ENCODE peak calls at places on chromosomes 6 and 20, in nine cellular contexts. X is colonic mucosa, K is astrocyte, Y is ascending aorta, P is neural progenitor cell, L is endodermal cell, J is RWPE1, I is uterus, V is SK-N-SH. R is an unnamed sample.

GRCh38 chr6:159360306-159360705 is 191.1 kb downstream of the FNDC1 start:
- DNase-seq in Y (no peak), V (no peak), K (no peak), X (no peak), J (no peak), P (no peak), I (no peak), L (no peak), R (no peak)

GRCh38 chr6:19866900-19867627 is 29.9 kb downstream of the ID4 start:
- DNase-seq in X (no peak), K (peak), P (no peak), V (no peak), I (no peak), L (no peak), J (peak), Y (no peak), R (no peak)

GRCh38 chr6:71333700-71334099 is 45.1 kb downstream of the OGFRL1 start:
- DNase-seq in L (no peak), I (no peak), J (peak), P (no peak), X (no peak), K (peak), Y (no peak), V (no peak), R (no peak)

GRCh38 chr6:158475344-158476302 is 84.3 kb upstream of the TMEM181 start:
- DNase-seq in Y (no peak), X (peak), J (peak), I (peak), K (peak), V (no peak), L (no peak), P (peak), R (no peak)

GRCh38 chr6:14861491-14861943 is 384.4 kb upstream of the JARID2 start:
- DNase-seq in P (peak), X (no peak), K (no peak), V (no peak), I (no peak), L (peak), Y (no peak), J (no peak), R (peak)

GRCh38 chr20:11362450-11362849 is 555.2 kb upstream of the BTBD3 start:
- DNase-seq in L (no peak), P (no peak), X (no peak), K (no peak), V (no peak), I (no peak), Y (no peak), J (no peak), R (no peak)

GRCh38 chr6:1608976-1609661 is 596 bp upstream of the FOXC1 start:
- DNase-seq in L (peak), I (no peak), P (peak), V (peak), X (no peak), K (no peak), J (peak), Y (no peak), R (no peak)

GRCh38 chr20:40638414-40638813 is 50.6 kb downstream of the MAFB start:
- DNase-seq in J (peak), X (no peak), K (no peak), L (no peak), I (no peak), Y (no peak), P (no peak), V (no peak), R (no peak)

GRCh38 chr20:58402827-58403226 is 13.8 kb downstream of the VAPB start:
- DNase-seq in X (no peak), J (no peak), K (no peak), I (no peak), V (no peak), L (no peak), P (no peak), Y (no peak), R (no peak)

GRCh38 chr6:46323966-46324622 is 153.3 kb upstream of the ENPP5 start:
- DNase-seq in J (no peak), X (peak), K (no peak), I (no peak), P (no peak), V (no peak), L (no peak), Y (no peak), R (no peak)

GRCh38 chr6:170026272-170027110 is 264.4 kb downstream of the DLL1 start:
- DNase-seq in J (peak), P (no peak), I (no peak), L (peak), K (no peak), X (peak), V (no peak), Y (no peak), R (no peak)

GRCh38 chr6:169800668-169801395 is 49.4 kb downstream of the ERMARD start:
- DNase-seq in K (peak), L (peak), P (no peak), V (no peak), J (peak), I (no peak), Y (no peak), X (peak), R (no peak)

GRCh38 chr20:63942250-63943006 is 13.8 kb downstream of the UCKL1 start:
- DNase-seq in J (peak), V (no peak), Y (no peak), L (peak), K (no peak), X (peak), I (peak), P (peak), R (peak)

GRCh38 chr6:72922401-72922800 is 300.5 kb downstream of the KCNQ5 start:
- DNase-seq in Y (no peak), I (no peak), V (no peak), J (no peak), K (peak), L (no peak), X (no peak), P (no peak), R (no peak)

GRCh38 chr6:166279393-166279679 is 28.9 kb downstream of the PRR18 start:
- DNase-seq in Y (no peak), V (no peak), P (no peak), K (no peak), X (no peak), L (no peak), I (no peak), J (no peak), R (no peak)

GRCh38 chr6:32114853-32115252 is 5.7 kb upstream of the TNXB start:
- DNase-seq in L (no peak), P (no peak), X (no peak), J (peak), K (no peak), V (no peak), Y (no peak), I (no peak), R (no peak)

GRCh38 chr6:3808759-3809514 is 40.2 kb upstream of the FAM50B start:
- DNase-seq in P (no peak), I (peak), V (no peak), X (no peak), J (peak), L (no peak), Y (peak), K (peak), R (no peak)

GRCh38 chr20:39049148-39049547 is 87.0 kb downstream of the DHX35 start:
- DNase-seq in X (no peak), K (no peak), Y (no peak), V (no peak), J (no peak), P (no peak), I (no peak), L (peak), R (peak)

GRCh38 chr6:54810182-54810581 is 36.4 kb upstream of the FAM83B start:
- DNase-seq in J (no peak), P (no peak), K (no peak), X (no peak), Y (no peak), I (no peak), V (no peak), L (no peak), R (no peak)

GRCh38 chr6:22003219-22003779 is 293.5 kb downstream of the PRL start:
- DNase-seq in X (no peak), V (no peak), I (no peak), P (no peak), L (no peak), K (peak), Y (no peak), J (no peak), R (no peak)

GRCh38 chr20:2421247-2421646 is 40.5 kb downstream of the TGM6 start:
- DNase-seq in L (no peak), I (no peak), V (no peak), X (no peak), K (no peak), J (peak), P (no peak), Y (no peak), R (no peak)
- TF ChIP-seq CTCF in L (peak), I (no peak), V (peak), X (no peak), K (no peak), J (peak), P (peak), Y (no peak), R (no peak)

GRCh38 chr6:12327391-12327790 is 37.2 kb downstream of the EDN1 start:
- DNase-seq in I (no peak), J (peak), X (no peak), P (no peak), V (no peak), K (peak), Y (no peak), L (no peak), R (no peak)
- H3K27ac ChIP-seq in I (no peak), J (peak), X (no peak), P (no peak), V (no peak), K (no peak), Y (no peak), L (no peak), R (no peak)

GRCh38 chr20:16246870-16247269 is 326.4 kb downstream of the KIF16B start:
- DNase-seq in X (no peak), J (no peak), Y (no peak), P (no peak), K (no peak), L (peak), I (no peak), V (no peak), R (no peak)

GRCh38 chr20:16240355-16240754 is 332.9 kb downstream of the KIF16B start:
- DNase-seq in Y (no peak), I (no peak), X (no peak), V (no peak), J (no peak), K (no peak), L (no peak), P (no peak), R (no peak)

GRCh38 chr20:16245879-16246278 is 327.4 kb downstream of the KIF16B start:
- DNase-seq in K (no peak), J (no peak), P (no peak), I (no peak), Y (no peak), L (peak), X (no peak), V (no peak), R (no peak)

GRCh38 chr20:16243470-16243869 is 329.8 kb downstream of the KIF16B start:
- DNase-seq in I (no peak), Y (no peak), L (peak), P (no peak), X (no peak), K (no peak), J (no peak), V (peak), R (no peak)

DNA sequence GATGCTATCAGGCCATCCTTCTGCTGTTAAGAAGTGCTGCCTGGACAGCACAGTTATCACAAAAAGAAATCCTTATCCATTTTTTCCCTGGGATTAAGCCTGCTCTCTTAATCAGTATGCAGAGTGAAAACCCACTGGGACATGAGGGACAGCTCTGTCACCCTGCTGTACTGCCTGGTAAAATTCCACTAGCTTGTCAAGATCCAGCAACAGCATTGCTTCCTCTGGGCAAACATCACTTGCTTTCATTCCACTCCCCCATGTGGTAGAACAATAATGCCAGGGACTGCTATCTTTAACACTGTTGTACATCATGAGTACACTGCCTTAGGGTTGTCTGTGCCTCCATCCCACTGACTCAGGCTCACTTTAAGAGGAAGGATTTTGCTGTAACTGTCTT is 331.3 kb downstream of the KIF16B start:
- DNase-seq in L (peak), Y (no peak), V (peak), J (no peak), I (no peak), K (no peak), P (no peak), X (no peak), R (no peak)
- TF ChIP-seq CTCF in L (peak), Y (no peak), V (no peak), J (no peak), I (no peak), K (no peak), P (peak), X (no peak), R (no peak)

GRCh38 chr6:16803294-16804006 is 42.2 kb upstream of the ATXN1 start:
- DNase-seq in L (peak), K (peak), J (no peak), I (peak), P (peak), X (peak), V (no peak), Y (no peak), R (no peak)
- H3K27ac ChIP-seq in L (peak), K (peak), J (no peak), I (peak), P (no peak), X (no peak), V (no peak), Y (no peak), R (no peak)

GRCh38 chr6:101393291-101394251 is at the start of gene GRIK2:
- DNase-seq in J (peak), X (no peak), I (no peak), Y (no peak), K (peak), P (peak), L (peak), V (peak), R (no peak)
- TF ChIP-seq CTCF in J (peak), X (no peak), I (no peak), Y (no peak), K (no peak), P (peak), L (peak), V (peak), R (no peak)

GRCh38 chr6:133997267-133997666 is 44.2 kb downstream of the TBPL1 start:
- DNase-seq in Y (no peak), I (no peak), K (no peak), V (no peak), J (no peak), X (no peak), P (no peak), L (no peak), R (no peak)
- H3K27ac ChIP-seq in Y (no peak), I (no peak), K (no peak), V (no peak), J (no peak), X (no peak), P (no peak), L (no peak), R (no peak)

DNA sequence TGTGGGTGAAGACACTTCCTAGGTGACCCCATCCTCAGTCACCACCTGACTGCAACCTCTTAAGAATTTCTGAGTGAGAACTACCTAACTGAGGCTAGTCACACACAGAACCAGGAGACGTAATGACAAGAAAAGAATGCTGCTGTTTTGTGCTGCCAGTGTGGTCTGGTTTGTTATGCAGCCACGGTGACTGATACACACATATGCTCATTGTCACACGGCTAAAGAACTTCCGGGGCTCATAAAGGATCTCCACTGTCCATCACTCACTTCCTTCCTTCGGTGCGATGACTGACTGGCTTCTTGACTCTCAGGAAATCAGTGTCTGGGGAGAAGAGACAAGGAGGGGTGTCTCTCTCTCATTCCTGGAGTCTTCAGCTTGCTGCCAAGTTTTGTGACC is 88.0 kb downstream of the SLC24A3 start:
- DNase-seq in I (no peak), L (peak), V (no peak), P (no peak), X (no peak), Y (no peak), K (no peak), J (no peak), R (no peak)
- TF ChIP-seq CTCF in I (no peak), L (no peak), V (no peak), P (no peak), X (no peak), Y (no peak), K (no peak), J (no peak), R (no peak)

DNA sequence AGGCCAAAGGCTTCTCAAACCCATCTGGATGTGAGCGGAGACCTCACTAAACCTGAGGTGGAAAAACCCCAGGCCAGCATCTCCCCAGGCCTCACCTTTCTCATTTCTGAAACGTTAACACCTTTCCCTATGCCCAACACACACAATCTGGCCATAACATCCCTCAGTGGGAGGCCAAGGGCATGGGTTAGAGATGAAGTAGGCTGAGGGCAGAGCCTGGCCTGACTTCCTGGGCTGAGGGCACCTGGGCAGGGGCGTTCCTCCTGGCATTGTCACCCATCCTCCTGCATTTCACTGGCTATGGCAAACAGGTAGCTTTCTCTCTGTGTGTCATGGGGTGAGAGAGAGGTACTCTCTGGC is 8.4 kb downstream of the MOCS1 start:
- DNase-seq in Y (no peak), X (no peak), K (no peak), I (no peak), V (no peak), L (no peak), P (no peak), J (no peak), R (no peak)
- H3K27ac ChIP-seq in Y (no peak), X (no peak), K (no peak), I (no peak), V (no peak), L (no peak), P (no peak), J (no peak), R (no peak)

GRCh38 chr6:122766256-122766655 is 13.3 kb upstream of the FABP7 start:
- DNase-seq in K (no peak), P (no peak), Y (no peak), I (no peak), L (no peak), J (no peak), V (no peak), X (no peak), R (no peak)

GRCh38 chr6:122775975-122776374 is 3.5 kb upstream of the FABP7 start:
- DNase-seq in V (no peak), K (no peak), X (no peak), J (no peak), P (no peak), I (no peak), L (no peak), Y (no peak), R (no peak)

GRCh38 chr6:122772724-122773123 is 6.8 kb upstream of the FABP7 start:
- DNase-seq in X (no peak), Y (no peak), J (peak), K (no peak), L (no peak), I (no peak), V (no peak), P (no peak), R (no peak)

GRCh38 chr6:122770835-122771601 is 8.5 kb upstream of the FABP7 start:
- DNase-seq in Y (no peak), J (no peak), V (no peak), P (peak), L (peak), X (peak), I (no peak), K (no peak), R (no peak)
- TF ChIP-seq CTCF in Y (no peak), J (no peak), V (no peak), P (peak), L (peak), X (peak), I (no peak), K (no peak), R (no peak)

R was measured in DND-41.